ENCODE peak calls at places on chromosomes 1 and 21, in five cellular contexts. B is GM12878, V is endothelial cell of umbilical vein, T is HCT116, S is hepatocyte. Q is an unnamed sample. For H3K9me3, the result is how much of the 10 kb centered on the place peaks cover.

GRCh38 chr1:206834711-206835110 is 30.7 kb upstream of the IL20 start:
- DNase-seq in B (no peak), T (no peak), S (no peak), V (no peak), Q (no peak)

GRCh38 chr1:15678578-15678977 is 5.5 kb upstream of the PLEKHM2 start:
- DNase-seq in B (peak), T (peak), V (peak), S (peak), Q (no peak)

GRCh38 chr1:8095584-8095983 is 69.5 kb upstream of the ERRFI1 start:
- DNase-seq in S (no peak), T (no peak), B (no peak), V (peak), Q (no peak)

GRCh38 chr1:14553711-14554110 is 44.8 kb upstream of the KAZN start:
- DNase-seq in B (no peak), S (no peak), V (no peak), T (no peak), Q (no peak)

GRCh38 chr1:167627865-167628641 is 2.0 kb upstream of the RCSD1 start:
- DNase-seq in B (peak), S (no peak), T (no peak), V (no peak), Q (no peak)

GRCh38 chr1:32828341-32828740 is 10.9 kb downstream of the S100PBP start:
- DNase-seq in B (no peak), V (peak), T (no peak), S (peak), Q (no peak)

GRCh38 chr1:206891412-206891811 is 5.8 kb upstream of the IL24 start:
- DNase-seq in V (no peak), B (no peak), T (no peak), S (no peak), Q (no peak)

GRCh38 chr1:176522310-176522846 is 59.4 kb downstream of the PAPPA2 start:
- DNase-seq in S (peak), B (no peak), T (no peak), V (no peak), Q (no peak)

GRCh38 chr1:208000504-208000903 is 89.6 kb upstream of the CD34 start:
- DNase-seq in V (no peak), S (no peak), B (no peak), T (no peak), Q (no peak)

GRCh38 chr1:27724961-27725373 is 794 bp upstream of the FAM76A start:
- DNase-seq in T (no peak), S (peak), B (no peak), V (peak), Q (no peak)

GRCh38 chr1:186985889-186986491 is 157.2 kb downstream of the PLA2G4A start:
- DNase-seq in T (peak), B (no peak), S (peak), V (peak), Q (peak)

GRCh38 chr1:118113261-118113660 is 71.8 kb downstream of the SPAG17 start:
- DNase-seq in V (peak), S (no peak), B (no peak), T (no peak), Q (no peak)

GRCh38 chr21:44702973-44703730 is 6.2 kb downstream of the KRTAP10-12 start:
- DNase-seq in B (no peak), S (no peak), V (no peak), T (no peak), Q (no peak)

GRCh38 chr1:4121293-4121684 is 221.2 kb upstream of the C1orf174 start:
- DNase-seq in T (no peak), S (no peak), V (no peak), B (no peak), Q (no peak)

GRCh38 chr1:4120557-4121292 is 220.7 kb upstream of the C1orf174 start:
- DNase-seq in S (no peak), V (no peak), T (no peak), B (no peak), Q (no peak)

GRCh38 chr1:4124631-4125145 is 224.6 kb upstream of the C1orf174 start:
- DNase-seq in V (no peak), T (no peak), B (no peak), S (no peak), Q (no peak)

GRCh38 chr1:4121834-4122512 is 221.9 kb upstream of the C1orf174 start:
- DNase-seq in V (no peak), T (no peak), S (no peak), B (no peak), Q (no peak)

GRCh38 chr1:4122513-4123160 is 222.6 kb upstream of the C1orf174 start:
- DNase-seq in B (no peak), V (no peak), T (no peak), S (no peak), Q (no peak)
- H3K9me3 ChIP-seq in B (under half), V (under half), T (under half), S (under half), Q (under half)

DNA sequence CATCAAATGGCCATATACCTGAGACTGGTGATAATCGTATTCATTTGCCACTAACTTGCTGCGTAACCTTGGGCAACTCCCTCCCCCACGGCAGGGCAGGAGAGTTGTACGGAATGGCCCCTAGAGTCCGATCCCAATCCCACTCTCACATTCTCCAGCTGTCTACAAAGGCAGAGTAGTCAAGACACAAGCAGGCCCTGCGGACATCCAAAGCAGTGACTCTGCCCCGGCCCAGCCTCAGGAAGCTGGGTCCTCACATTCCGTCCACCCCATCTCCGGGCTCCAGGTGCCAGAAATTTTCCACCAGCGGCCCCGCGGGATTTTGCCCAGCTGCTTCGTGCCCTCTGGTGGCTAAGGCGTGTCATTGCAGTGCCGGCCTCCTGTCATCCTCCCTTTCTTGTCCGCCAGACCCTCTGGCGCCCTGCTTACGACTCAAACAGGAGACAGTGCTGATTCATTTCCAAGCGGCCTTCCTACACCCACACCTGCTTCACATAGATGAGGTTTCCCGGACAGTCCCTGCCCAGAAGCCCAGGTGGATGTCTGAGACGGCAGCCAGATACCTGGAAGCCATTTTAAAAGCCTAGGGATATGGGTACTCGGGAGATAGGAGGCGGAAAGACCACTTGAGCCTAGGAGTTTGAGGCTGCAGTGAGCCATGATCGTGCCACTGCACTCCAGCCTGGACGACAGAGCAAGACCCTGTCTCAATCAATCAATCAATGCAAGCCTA is 2.9 kb upstream of the S100A2 start:
- DNase-seq in S (peak), V (peak), B (peak), T (peak), Q (no peak)
- TF ChIP-seq EZH2 in S (no peak), V (no peak), B (no peak), T (no peak), Q (no peak)

DNA sequence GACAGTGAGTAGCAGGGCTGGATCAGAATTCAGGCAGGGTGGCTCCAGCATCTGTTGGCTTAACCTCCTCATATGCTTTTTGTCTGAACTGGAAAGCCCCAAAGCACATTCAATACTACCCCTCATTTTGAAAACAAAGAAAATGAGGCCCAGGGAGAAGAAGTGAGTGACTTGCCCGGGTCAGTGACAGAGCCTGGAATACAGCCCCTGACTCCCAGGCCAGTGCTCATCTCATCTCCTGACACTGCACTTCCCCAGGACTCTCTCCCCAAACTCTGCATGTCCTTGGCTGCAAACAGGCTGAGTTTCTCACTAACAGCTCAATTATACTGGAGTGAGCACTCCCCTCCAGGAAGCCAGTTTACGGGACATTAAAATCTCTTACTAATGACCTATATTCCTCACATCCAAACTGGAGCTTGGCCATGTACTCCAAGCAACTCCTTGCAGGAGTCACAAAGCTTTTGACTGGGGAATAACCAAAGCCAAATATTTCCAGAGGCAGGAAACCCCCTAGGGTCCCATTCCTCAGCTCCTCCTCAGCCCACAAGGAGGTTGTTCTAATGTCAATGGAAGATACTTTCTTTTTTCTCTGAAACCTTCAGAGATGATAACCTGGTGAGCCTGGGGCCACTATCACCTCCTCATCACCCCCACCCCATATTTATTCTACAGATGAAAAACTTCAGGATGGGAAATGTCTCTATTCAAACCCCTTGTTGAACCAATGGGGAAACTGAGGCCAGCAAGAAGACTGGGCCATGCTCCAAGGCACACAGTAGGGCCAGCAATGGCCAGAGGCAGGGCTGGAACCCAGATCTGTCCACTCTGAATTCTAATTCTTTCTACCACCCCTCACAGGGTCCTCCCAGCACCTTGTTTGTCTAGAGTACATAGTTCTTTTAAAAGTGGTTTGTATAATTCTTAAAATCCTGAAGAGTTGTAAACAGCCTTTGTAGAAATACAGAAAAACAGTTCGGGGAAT is 127.0 kb downstream of the PLPP3 start:
- DNase-seq in V (no peak), S (no peak), B (no peak), T (no peak), Q (no peak)
- H3K27ac ChIP-seq in V (no peak), S (peak), B (no peak), T (no peak), Q (no peak)

GRCh38 chr1:212366901-212367300 is 47.8 kb downstream of the PACC1 start:
- DNase-seq in V (no peak), B (no peak), S (no peak), T (no peak), Q (no peak)

GRCh38 chr1:212364985-212365384 is 49.7 kb downstream of the PACC1 start:
- DNase-seq in S (no peak), B (no peak), V (no peak), T (no peak), Q (no peak)

GRCh38 chr1:212368073-212368484 is 46.6 kb downstream of the PACC1 start:
- DNase-seq in B (peak), S (peak), V (peak), T (peak), Q (peak)

GRCh38 chr1:212367474-212368072 is 47.1 kb downstream of the PACC1 start:
- DNase-seq in T (no peak), S (no peak), V (no peak), B (no peak), Q (no peak)
- H3K9me3 ChIP-seq in T (under half), S (under half), V (under half), B (under half), Q (under half)

DNA sequence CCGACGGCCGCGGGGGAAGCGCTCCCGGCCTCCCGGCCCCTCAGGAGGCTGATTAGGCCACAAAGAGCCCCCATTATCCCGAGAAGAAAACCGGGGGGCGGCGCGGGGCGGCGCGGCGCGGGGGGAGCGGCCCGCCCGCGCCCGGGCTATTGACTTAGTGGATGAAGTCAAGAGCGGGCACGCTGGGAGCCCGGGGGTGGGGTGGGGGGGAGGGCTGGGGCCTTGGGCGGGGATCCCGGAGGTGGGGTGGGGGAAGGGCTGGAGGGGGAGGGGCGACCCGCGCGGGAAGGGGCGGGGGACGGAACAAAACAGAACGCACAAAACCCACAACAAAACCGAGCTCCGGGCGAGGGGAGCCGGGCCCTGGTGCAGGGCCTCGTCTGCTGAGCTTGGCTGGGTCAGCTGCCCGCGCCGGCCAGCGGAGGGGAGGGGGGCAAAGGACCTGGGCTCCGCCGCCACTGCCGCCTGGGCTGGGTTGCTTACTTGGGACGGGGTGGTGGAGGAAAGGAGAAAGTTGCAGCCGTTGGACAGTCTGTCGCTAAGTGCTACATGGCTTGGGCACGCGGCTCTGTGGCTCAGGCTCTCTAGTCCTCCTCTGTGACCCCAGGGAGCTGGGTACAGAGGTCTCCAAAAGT is 16.2 kb downstream of the PAX7 start:
- DNase-seq in T (no peak), V (no peak), S (no peak), B (no peak), Q (no peak)
- TF ChIP-seq EZH2 in T (no peak), V (no peak), S (no peak), B (no peak), Q (no peak)